ENCODE peak calls at places on chromosome 18, in eight cellular contexts. One of them, this sample, is unnamed.

GRCh38 chr18:65906621-65907034 is 155.8 kb downstream of the CDH7 start:
- DNase-seq in cardiac muscle cell: no peak
- DNase-seq in ovary: no peak
- DNase-seq in stomach: no peak
- DNase-seq in body of pancreas: no peak
- DNase-seq in CD4-positive, CD25-positive, alpha-beta regulatory T cell: no peak
- DNase-seq in aorta: no peak
- DNase-seq in pancreas: no peak
- DNase-seq in this sample: no peak

GRCh38 chr18:5673576-5673975 is 129.8 kb upstream of the EPB41L3 start:
- DNase-seq in cardiac muscle cell: no peak
- DNase-seq in ovary: no peak
- DNase-seq in stomach: no peak
- DNase-seq in body of pancreas: no peak
- DNase-seq in CD4-positive, CD25-positive, alpha-beta regulatory T cell: no peak
- DNase-seq in aorta: no peak
- DNase-seq in pancreas: no peak
- DNase-seq in this sample: no peak

GRCh38 chr18:75478996-75479870 is 51.7 kb upstream of the SMIM21 start:
- DNase-seq in cardiac muscle cell: peak; percentile 64
- DNase-seq in ovary: no peak
- DNase-seq in stomach: no peak
- DNase-seq in body of pancreas: no peak
- DNase-seq in CD4-positive, CD25-positive, alpha-beta regulatory T cell: no peak
- DNase-seq in aorta: no peak
- DNase-seq in pancreas: no peak
- DNase-seq in this sample: peak; percentile 58

GRCh38 chr18:3037423-3037915 is 24.5 kb upstream of the LPIN2 start:
- DNase-seq in cardiac muscle cell: no peak
- DNase-seq in ovary: no peak
- DNase-seq in stomach: peak; percentile 60
- DNase-seq in body of pancreas: peak; percentile 61
- DNase-seq in CD4-positive, CD25-positive, alpha-beta regulatory T cell: no peak
- DNase-seq in aorta: peak; percentile 57
- DNase-seq in pancreas: peak; percentile 21
- DNase-seq in this sample: peak; percentile 94

GRCh38 chr18:45540146-45540545 is 75.1 kb upstream of the SLC14A2 start:
- DNase-seq in cardiac muscle cell: no peak
- DNase-seq in ovary: no peak
- DNase-seq in stomach: no peak
- DNase-seq in body of pancreas: no peak
- DNase-seq in CD4-positive, CD25-positive, alpha-beta regulatory T cell: no peak
- DNase-seq in aorta: no peak
- DNase-seq in pancreas: no peak
- DNase-seq in this sample: no peak

GRCh38 chr18:58124475-58124874 is 80.4 kb downstream of the NEDD4L start:
- DNase-seq in cardiac muscle cell: no peak
- DNase-seq in ovary: no peak
- DNase-seq in stomach: no peak
- DNase-seq in body of pancreas: no peak
- DNase-seq in CD4-positive, CD25-positive, alpha-beta regulatory T cell: no peak
- DNase-seq in aorta: no peak
- DNase-seq in pancreas: no peak
- DNase-seq in this sample: no peak

GRCh38 chr18:2083691-2084090 is 487.6 kb downstream of the METTL4 start:
- DNase-seq in cardiac muscle cell: peak; percentile 12
- DNase-seq in ovary: no peak
- DNase-seq in stomach: no peak
- DNase-seq in body of pancreas: no peak
- DNase-seq in CD4-positive, CD25-positive, alpha-beta regulatory T cell: no peak
- DNase-seq in aorta: no peak
- DNase-seq in pancreas: no peak
- DNase-seq in this sample: no peak

GRCh38 chr18:26471027-26471426 is 77.3 kb downstream of the KCTD1 start:
- DNase-seq in cardiac muscle cell: peak; percentile 19
- DNase-seq in ovary: no peak
- DNase-seq in stomach: no peak
- DNase-seq in body of pancreas: no peak
- DNase-seq in CD4-positive, CD25-positive, alpha-beta regulatory T cell: no peak
- DNase-seq in aorta: no peak
- DNase-seq in pancreas: no peak
- DNase-seq in this sample: no peak

GRCh38 chr18:46412831-46413371 is 244.1 kb downstream of the LOXHD1 start:
- DNase-seq in cardiac muscle cell: peak; percentile 29
- DNase-seq in ovary: peak; percentile 34
- DNase-seq in stomach: no peak
- DNase-seq in body of pancreas: no peak
- DNase-seq in CD4-positive, CD25-positive, alpha-beta regulatory T cell: no peak
- DNase-seq in aorta: no peak
- DNase-seq in pancreas: no peak
- DNase-seq in this sample: no peak

GRCh38 chr18:78860117-78860516 is 119.5 kb upstream of the SALL3 start:
- DNase-seq in cardiac muscle cell: no peak
- DNase-seq in ovary: no peak
- DNase-seq in stomach: no peak
- DNase-seq in body of pancreas: no peak
- DNase-seq in CD4-positive, CD25-positive, alpha-beta regulatory T cell: no peak
- DNase-seq in aorta: no peak
- DNase-seq in pancreas: no peak
- DNase-seq in this sample: no peak

GRCh38 chr18:78857252-78858150 is 122.1 kb upstream of the SALL3 start:
- DNase-seq in cardiac muscle cell: no peak
- DNase-seq in ovary: no peak
- DNase-seq in stomach: no peak
- DNase-seq in body of pancreas: no peak
- DNase-seq in CD4-positive, CD25-positive, alpha-beta regulatory T cell: no peak
- DNase-seq in aorta: no peak
- DNase-seq in pancreas: no peak
- DNase-seq in this sample: no peak

GRCh38 chr18:78861706-78862105 is 117.9 kb upstream of the SALL3 start:
- DNase-seq in cardiac muscle cell: no peak
- DNase-seq in ovary: no peak
- DNase-seq in stomach: no peak
- DNase-seq in body of pancreas: no peak
- DNase-seq in CD4-positive, CD25-positive, alpha-beta regulatory T cell: no peak
- DNase-seq in aorta: no peak
- DNase-seq in pancreas: no peak
- DNase-seq in this sample: no peak

GRCh38 chr18:78861116-78861515 is 118.5 kb upstream of the SALL3 start:
- DNase-seq in cardiac muscle cell: no peak
- DNase-seq in ovary: no peak
- DNase-seq in stomach: no peak
- DNase-seq in body of pancreas: no peak
- DNase-seq in CD4-positive, CD25-positive, alpha-beta regulatory T cell: no peak
- DNase-seq in aorta: no peak
- DNase-seq in pancreas: no peak
- DNase-seq in this sample: no peak

DNA sequence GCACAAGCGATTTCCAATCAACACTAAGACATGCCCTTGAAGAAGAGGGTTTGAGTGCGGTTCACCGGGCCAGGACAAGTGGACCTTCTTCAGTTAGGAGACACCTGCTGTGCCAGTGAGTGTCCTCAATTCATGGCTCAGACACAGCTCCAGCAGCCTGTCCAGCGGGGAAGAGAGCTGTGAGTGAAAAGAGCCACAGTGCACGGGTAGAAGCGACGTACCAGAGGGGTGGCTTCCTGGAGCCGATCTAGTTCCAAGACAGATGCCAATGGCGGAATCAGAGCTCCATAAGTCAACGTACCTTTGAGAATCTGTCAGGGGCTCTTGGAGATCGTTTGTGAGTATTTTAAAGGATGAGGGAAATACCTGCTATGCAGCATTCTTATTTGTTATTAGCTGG is 119.9 kb upstream of the SALL3 start:
- DNase-seq in cardiac muscle cell: no peak
- DNase-seq in ovary: no peak
- DNase-seq in stomach: no peak
- DNase-seq in body of pancreas: no peak
- DNase-seq in CD4-positive, CD25-positive, alpha-beta regulatory T cell: no peak
- DNase-seq in aorta: no peak
- DNase-seq in pancreas: no peak
- DNase-seq in this sample: no peak
- H3K27ac ChIP-seq in cardiac muscle cell: no peak overlapping the region
- H3K27ac ChIP-seq in ovary: no peak overlapping the region
- H3K27ac ChIP-seq in stomach: no peak overlapping the region
- H3K27ac ChIP-seq in body of pancreas: no peak overlapping the region
- H3K27ac ChIP-seq in CD4-positive, CD25-positive, alpha-beta regulatory T cell: no peak overlapping the region
- H3K27ac ChIP-seq in aorta: no peak overlapping the region
- H3K27ac ChIP-seq in pancreas: no peak overlapping the region
- H3K27ac ChIP-seq in this sample: no peak overlapping the region

GRCh38 chr18:41938445-41938844 is 16.6 kb upstream of the PIK3C3 start:
- DNase-seq in cardiac muscle cell: no peak
- DNase-seq in ovary: no peak
- DNase-seq in stomach: no peak
- DNase-seq in body of pancreas: no peak
- DNase-seq in CD4-positive, CD25-positive, alpha-beta regulatory T cell: no peak
- DNase-seq in aorta: no peak
- DNase-seq in pancreas: no peak
- DNase-seq in this sample: no peak

GRCh38 chr18:41933778-41934177 is 21.3 kb upstream of the PIK3C3 start:
- DNase-seq in cardiac muscle cell: no peak
- DNase-seq in ovary: no peak
- DNase-seq in stomach: no peak
- DNase-seq in body of pancreas: no peak
- DNase-seq in CD4-positive, CD25-positive, alpha-beta regulatory T cell: no peak
- DNase-seq in aorta: peak; percentile 30
- DNase-seq in pancreas: no peak
- DNase-seq in this sample: no peak

GRCh38 chr18:41932899-41933298 is 22.1 kb upstream of the PIK3C3 start:
- DNase-seq in cardiac muscle cell: no peak
- DNase-seq in ovary: no peak
- DNase-seq in stomach: no peak
- DNase-seq in body of pancreas: no peak
- DNase-seq in CD4-positive, CD25-positive, alpha-beta regulatory T cell: no peak
- DNase-seq in aorta: no peak
- DNase-seq in pancreas: no peak
- DNase-seq in this sample: no peak

GRCh38 chr18:41939326-41939725 is 15.7 kb upstream of the PIK3C3 start:
- DNase-seq in cardiac muscle cell: no peak
- DNase-seq in ovary: no peak
- DNase-seq in stomach: no peak
- DNase-seq in body of pancreas: no peak
- DNase-seq in CD4-positive, CD25-positive, alpha-beta regulatory T cell: no peak
- DNase-seq in aorta: no peak
- DNase-seq in pancreas: no peak
- DNase-seq in this sample: no peak

DNA sequence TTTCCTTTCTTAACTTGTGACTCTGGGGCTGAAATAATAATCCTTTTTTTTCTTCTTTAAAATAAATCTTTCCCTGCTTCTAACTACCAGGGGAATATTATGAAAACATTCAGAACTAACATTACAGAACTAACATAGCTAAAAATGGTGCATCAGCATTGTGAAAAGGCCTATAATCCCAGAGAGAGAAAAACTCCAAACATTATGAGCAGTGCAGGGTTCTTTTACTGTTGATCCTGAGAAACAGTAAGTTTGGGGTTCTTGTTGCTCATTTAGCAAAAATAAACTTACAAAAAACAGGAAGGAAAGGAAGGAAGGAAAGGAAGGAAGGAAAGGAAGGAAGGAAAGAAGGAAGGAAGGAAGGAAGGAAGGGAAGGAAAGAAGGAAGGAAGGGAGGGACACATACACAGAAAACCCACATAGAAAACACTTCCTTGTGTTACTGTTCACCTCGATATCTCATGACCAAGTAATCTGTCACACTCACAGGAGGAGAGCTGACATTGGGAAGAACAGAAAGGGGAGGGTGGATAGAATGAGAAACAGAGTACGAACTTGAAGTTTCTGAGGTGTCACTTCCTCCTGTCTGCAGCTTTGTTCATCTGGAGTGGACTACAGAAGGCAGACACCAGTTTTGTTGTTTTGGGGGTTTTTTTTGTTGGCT is 18.4 kb upstream of the PIK3C3 start:
- DNase-seq in cardiac muscle cell: peak; percentile 36
- DNase-seq in ovary: no peak
- DNase-seq in stomach: no peak
- DNase-seq in body of pancreas: no peak
- DNase-seq in CD4-positive, CD25-positive, alpha-beta regulatory T cell: no peak
- DNase-seq in aorta: no peak
- DNase-seq in pancreas: no peak
- DNase-seq in this sample: no peak
- H3K27ac ChIP-seq in cardiac muscle cell: no peak overlapping the region
- H3K27ac ChIP-seq in ovary: no peak overlapping the region
- H3K27ac ChIP-seq in stomach: no peak overlapping the region
- H3K27ac ChIP-seq in body of pancreas: no peak overlapping the region
- H3K27ac ChIP-seq in CD4-positive, CD25-positive, alpha-beta regulatory T cell: no peak overlapping the region
- H3K27ac ChIP-seq in aorta: peak overlapping the region; percentile 76
- H3K27ac ChIP-seq in pancreas: no peak overlapping the region
- H3K27ac ChIP-seq in this sample: no peak overlapping the region

DNA sequence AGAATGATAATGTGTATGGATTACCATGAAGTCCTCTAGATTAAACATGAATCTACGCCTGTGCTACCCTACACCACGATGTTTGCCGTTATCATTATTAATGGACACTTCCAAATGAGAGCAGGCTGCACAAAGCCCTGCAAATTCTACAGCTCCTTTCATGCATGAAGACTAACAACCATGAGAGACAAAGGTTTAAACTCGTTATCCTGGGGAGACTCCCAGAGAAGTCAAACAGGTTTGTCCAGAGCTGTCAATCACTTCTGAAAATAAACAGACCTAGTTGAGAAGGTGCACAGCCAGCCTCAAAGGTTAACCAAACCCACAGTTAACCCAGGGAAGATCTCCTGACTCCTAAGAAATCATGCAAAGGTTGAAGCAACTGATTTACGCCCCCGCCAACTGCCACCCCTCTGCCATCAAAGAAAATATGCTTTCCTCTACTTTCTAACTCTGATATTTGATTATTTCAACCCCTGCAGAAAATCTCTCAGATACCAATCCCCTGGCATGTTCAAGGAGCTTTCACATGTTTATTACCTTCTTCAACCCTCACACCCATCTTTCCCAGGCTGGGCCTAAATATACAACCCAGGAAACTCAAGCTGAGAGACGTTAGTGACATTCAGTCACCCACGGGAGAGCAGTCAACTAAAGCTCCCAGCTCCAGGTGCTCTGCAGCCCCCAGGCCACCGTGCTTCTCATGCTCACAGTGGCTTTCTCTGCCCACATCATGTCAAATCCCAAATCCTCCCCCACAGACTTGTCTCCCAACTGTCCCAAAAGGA is 35.9 kb downstream of the MYO5B start:
- DNase-seq in cardiac muscle cell: no peak
- DNase-seq in ovary: no peak
- DNase-seq in stomach: no peak
- DNase-seq in body of pancreas: peak; percentile 56
- DNase-seq in CD4-positive, CD25-positive, alpha-beta regulatory T cell: no peak
- DNase-seq in aorta: no peak
- DNase-seq in pancreas: peak; percentile 52
- DNase-seq in this sample: no peak
- H3K27ac ChIP-seq in cardiac muscle cell: no peak overlapping the region
- H3K27ac ChIP-seq in ovary: no peak overlapping the region
- H3K27ac ChIP-seq in stomach: no peak overlapping the region
- H3K27ac ChIP-seq in body of pancreas: peak overlapping the region; percentile 45
- H3K27ac ChIP-seq in CD4-positive, CD25-positive, alpha-beta regulatory T cell: no peak overlapping the region
- H3K27ac ChIP-seq in aorta: no peak overlapping the region
- H3K27ac ChIP-seq in pancreas: no peak overlapping the region
- H3K27ac ChIP-seq in this sample: no peak overlapping the region

DNA sequence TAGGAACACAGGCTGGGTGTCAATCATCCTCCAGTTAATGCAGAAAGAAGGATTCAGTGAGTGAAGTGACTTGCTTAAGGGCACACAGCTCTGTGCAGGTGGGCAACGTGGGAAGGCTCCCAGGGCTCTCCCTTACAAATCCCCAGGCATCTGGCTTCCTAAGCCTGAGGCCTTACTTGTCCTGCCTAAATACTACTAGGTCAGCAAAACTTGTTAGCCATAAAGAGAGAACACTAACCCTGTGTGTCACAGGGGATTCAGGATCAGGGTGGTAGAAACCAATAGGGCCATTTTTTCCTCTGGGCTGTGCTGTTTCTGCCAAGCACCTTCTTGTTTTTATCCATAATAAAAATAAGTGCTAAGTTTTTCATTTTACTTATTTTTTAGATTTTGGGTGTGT is 55.0 kb downstream of the GATA6 start:
- DNase-seq in cardiac muscle cell: no peak
- DNase-seq in ovary: no peak
- DNase-seq in stomach: no peak
- DNase-seq in body of pancreas: no peak
- DNase-seq in CD4-positive, CD25-positive, alpha-beta regulatory T cell: no peak
- DNase-seq in aorta: no peak
- DNase-seq in pancreas: no peak
- DNase-seq in this sample: no peak
- H3K27ac ChIP-seq in cardiac muscle cell: no peak overlapping the region
- H3K27ac ChIP-seq in ovary: no peak overlapping the region
- H3K27ac ChIP-seq in stomach: no peak overlapping the region
- H3K27ac ChIP-seq in body of pancreas: no peak overlapping the region
- H3K27ac ChIP-seq in CD4-positive, CD25-positive, alpha-beta regulatory T cell: no peak overlapping the region
- H3K27ac ChIP-seq in aorta: no peak overlapping the region
- H3K27ac ChIP-seq in pancreas: no peak overlapping the region
- H3K27ac ChIP-seq in this sample: no peak overlapping the region